ENCODE peak calls at places on chromosomes 4 and X, in five cellular contexts. K is cardiac muscle cell, W is ascending aorta, U is neuronal stem cell, X is PC-3. N is an unnamed sample. For H3K27me3, the result is how much of the 10 kb centered on the place peaks cover.

GRCh38 chr4:47122592-47123291 is 91.4 kb downstream of the GABRB1 start:
- DNase-seq in X (peak), U (peak), W (no peak), K (peak), N (no peak)

GRCh38 chrX:9662148-9662547 is 103.5 kb downstream of the GPR143 start:
- DNase-seq in K (peak), W (no peak), U (no peak), X (peak), N (no peak)

GRCh38 chrX:12011075-12011474 is 127.2 kb upstream of the FRMPD4 start:
- DNase-seq in U (no peak), W (no peak), K (no peak), X (peak), N (no peak)

GRCh38 chr4:42519803-42520417 is 122.6 kb downstream of the SHISA3 start:
- DNase-seq in U (peak), X (peak), W (no peak), K (peak), N (no peak)

GRCh38 chrX:70289168-70289792 is 447 bp downstream of the PDZD11 start:
- DNase-seq in W (no peak), K (no peak), X (peak), U (no peak), N (no peak)

GRCh38 chr4:57083107-57083506 is 27.1 kb downstream of the IGFBP7 start:
- DNase-seq in X (no peak), K (peak), U (no peak), W (no peak), N (no peak)

GRCh38 chr4:21002976-21003375 is 302.7 kb downstream of the PACRGL start:
- DNase-seq in W (no peak), U (no peak), X (no peak), K (no peak), N (no peak)

GRCh38 chrX:129568349-129568748 is 28.3 kb downstream of the OCRL start:
- DNase-seq in U (no peak), W (no peak), K (no peak), X (no peak), N (no peak)

GRCh38 chrX:24148535-24149345 is 789 bp upstream of the ZFX start:
- DNase-seq in U (peak), K (peak), W (no peak), X (peak), N (no peak)

GRCh38 chrX:50594788-50595187 is 124.2 kb upstream of the DGKK start:
- DNase-seq in K (peak), X (no peak), U (no peak), W (no peak), N (no peak)

GRCh38 chrX:93404121-93404520 is 269.3 kb downstream of the NAP1L3 start:
- DNase-seq in U (no peak), X (no peak), K (no peak), W (no peak), N (no peak)

GRCh38 chrX:130575831-130576404 is 174.1 kb downstream of the RBMX2 start:
- DNase-seq in K (peak), X (peak), U (peak), W (no peak), N (peak)

GRCh38 chr4:158671665-158671914 is at the start of gene C4orf46:
- DNase-seq in U (no peak), W (no peak), X (peak), K (no peak), N (no peak)

GRCh38 chr4:147899512-147899911 is 167.6 kb downstream of the ARHGAP10 start:
- DNase-seq in X (no peak), K (peak), U (no peak), W (no peak), N (no peak)

GRCh38 chrX:253451-254297 is 27.5 kb upstream of the PLCXD1 start:
- DNase-seq in W (no peak), U (no peak), X (no peak), K (no peak), N (no peak)

GRCh38 chr4:8289151-8289750 is 19.7 kb downstream of the HTRA3 start:
- DNase-seq in U (no peak), W (no peak), K (no peak), X (no peak), N (peak)

GRCh38 chr4:25500626-25501318 is 123.7 kb downstream of the ANAPC4 start:
- DNase-seq in W (no peak), X (no peak), U (no peak), K (peak), N (no peak)

GRCh38 chrX:45070116-45071007 is 130.3 kb downstream of the DIPK2B start:
- DNase-seq in W (no peak), X (peak), U (no peak), K (peak), N (no peak)

GRCh38 chrX:17291141-17291900 is 83.7 kb upstream of the NHS start:
- DNase-seq in U (no peak), X (peak), K (no peak), W (no peak), N (no peak)

GRCh38 chr4:115851918-115852766 is 738.7 kb upstream of the NDST4 start:
- DNase-seq in W (no peak), X (peak), K (no peak), U (peak), N (no peak)

GRCh38 chr4:75886104-75886503 is 16.1 kb downstream of the PPEF2 start:
- DNase-seq in W (no peak), U (no peak), K (no peak), X (no peak), N (no peak)

GRCh38 chrX:130125090-130125489 is 14.8 kb upstream of the ELF4 start:
- DNase-seq in K (peak), U (no peak), W (peak), X (no peak), N (peak)

GRCh38 chr4:154542264-154542879 is 7.8 kb downstream of the PLRG1 start:
- DNase-seq in W (no peak), U (no peak), X (no peak), K (no peak), N (no peak)

GRCh38 chr4:87025614-87026041 is 90.8 kb downstream of the AFF1 start:
- DNase-seq in W (no peak), K (no peak), U (no peak), X (no peak), N (no peak)

GRCh38 chr4:39750216-39750615 is 52.3 kb downstream of the UBE2K start:
- DNase-seq in W (no peak), K (peak), X (no peak), U (no peak), N (no peak)

DNA sequence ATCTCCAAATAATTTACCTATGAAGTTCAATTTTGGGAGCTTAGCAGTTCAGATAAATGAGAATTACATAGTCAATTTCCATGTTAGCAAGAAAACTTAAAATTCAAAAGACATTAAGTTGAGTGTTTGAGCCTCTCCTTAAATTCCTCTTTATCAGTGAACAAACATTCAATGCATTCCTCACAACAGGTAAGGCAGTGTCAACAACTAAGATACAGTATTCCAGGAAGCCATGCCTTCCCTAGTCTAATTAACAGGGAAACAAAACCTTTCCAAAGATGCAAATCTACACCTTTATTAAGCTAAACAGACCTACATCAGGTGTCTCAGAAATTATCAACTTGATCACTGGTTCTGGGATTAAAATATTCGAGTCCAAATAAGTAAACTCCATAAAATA is 3.7 kb downstream of the SH3RF1 start:
- DNase-seq in W (no peak), K (no peak), X (peak), U (no peak), N (no peak)
- H3K4me3 ChIP-seq in W (no peak), K (no peak), X (peak), U (no peak), N (peak)

DNA sequence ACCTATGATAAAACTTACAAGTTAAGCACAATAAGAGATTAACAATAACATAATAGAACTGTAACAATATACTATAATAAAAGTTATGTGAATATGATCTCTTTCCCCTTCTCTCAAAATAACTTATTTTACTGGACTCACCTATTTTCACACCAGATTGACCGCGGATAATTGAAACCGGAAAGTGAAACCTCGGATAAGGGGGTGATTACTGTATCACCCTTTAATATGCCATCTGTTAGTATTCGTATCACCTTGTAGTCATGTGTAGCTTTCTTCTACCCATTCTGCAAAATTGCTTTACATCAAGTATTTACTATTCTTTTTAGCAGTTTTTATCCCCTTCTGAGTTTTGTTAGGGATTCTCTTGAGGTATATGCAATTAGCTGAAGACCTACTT is 1.8 kb downstream of the SPCS3 start:
- DNase-seq in X (no peak), K (no peak), W (no peak), U (no peak), N (no peak)
- H3K27ac ChIP-seq in X (no peak), K (no peak), W (peak), U (no peak), N (peak)

GRCh38 chrX:136761410-136761809 is 19.3 kb downstream of the ARHGEF6 start:
- DNase-seq in U (no peak), X (no peak), W (no peak), K (no peak), N (no peak)

GRCh38 chrX:136762820-136763452 is 17.8 kb downstream of the ARHGEF6 start:
- DNase-seq in X (no peak), W (no peak), U (no peak), K (no peak), N (no peak)

GRCh38 chrX:136765957-136766356 is 14.8 kb downstream of the ARHGEF6 start:
- DNase-seq in U (no peak), X (no peak), K (no peak), W (no peak), N (no peak)

GRCh38 chrX:136766785-136767103 is 14.0 kb downstream of the ARHGEF6 start:
- DNase-seq in W (no peak), K (no peak), X (no peak), U (no peak), N (no peak)

DNA sequence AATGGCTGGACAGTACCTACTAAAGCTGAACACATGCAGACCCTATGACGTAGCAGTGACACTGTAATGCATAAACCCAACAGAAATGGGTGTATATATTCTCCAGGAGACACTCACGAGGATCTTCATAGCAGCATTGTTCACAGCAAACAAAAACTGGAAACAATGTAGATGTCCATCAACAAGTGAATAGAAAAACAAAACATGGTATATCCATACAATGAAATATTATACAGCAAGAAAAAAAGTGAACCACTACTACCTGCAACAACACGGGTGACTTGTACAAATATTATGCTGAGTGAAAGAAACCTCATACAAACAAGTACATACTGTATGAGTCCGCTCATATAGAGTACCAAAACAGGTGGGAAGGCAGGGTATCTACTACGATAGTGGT is 16.5 kb downstream of the ARHGEF6 start:
- DNase-seq in X (no peak), U (no peak), K (no peak), W (no peak), N (no peak)
- H3K27me3 ChIP-seq in X (under half), U (under half), K (under half), W (under half), N (under half)

DNA sequence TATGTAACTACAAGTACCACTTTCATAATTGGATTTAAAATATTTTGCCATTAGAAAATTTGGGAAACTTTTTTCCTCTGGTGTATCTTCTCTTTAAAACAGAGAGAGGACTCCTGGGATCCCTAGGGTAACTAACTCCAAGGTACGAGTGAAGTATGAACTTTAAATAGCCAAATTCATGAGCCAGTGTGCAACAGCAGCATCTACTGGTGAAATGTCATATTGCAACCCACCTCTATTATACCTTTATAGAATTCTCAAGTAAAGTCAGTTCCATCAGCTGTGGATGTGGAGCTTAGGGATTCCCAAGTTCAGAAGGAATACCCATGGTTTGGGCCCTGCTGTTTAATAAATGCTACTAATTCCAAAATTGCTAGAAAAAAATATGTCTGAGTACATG is 282.7 kb upstream of the TAPT1 start:
- DNase-seq in X (peak), K (no peak), U (no peak), W (no peak), N (no peak)
- H3K4me3 ChIP-seq in X (no peak), K (no peak), U (no peak), W (no peak), N (no peak)

GRCh38 chr4:83010522-83011318 is at the start of gene LIN54:
- DNase-seq in K (peak), X (peak), W (peak), U (peak), N (peak)

GRCh38 chr4:83012631-83013419 is 2.2 kb upstream of the LIN54 start:
- DNase-seq in X (peak), U (peak), K (peak), W (peak), N (peak)

GRCh38 chr4:83013420-83013867 is 2.8 kb upstream of the LIN54 start:
- DNase-seq in W (no peak), U (no peak), K (no peak), X (no peak), N (no peak)

GRCh38 chr4:83010111-83010521 is 507 bp downstream of the LIN54 start:
- DNase-seq in U (no peak), K (peak), W (no peak), X (peak), N (no peak)

DNA sequence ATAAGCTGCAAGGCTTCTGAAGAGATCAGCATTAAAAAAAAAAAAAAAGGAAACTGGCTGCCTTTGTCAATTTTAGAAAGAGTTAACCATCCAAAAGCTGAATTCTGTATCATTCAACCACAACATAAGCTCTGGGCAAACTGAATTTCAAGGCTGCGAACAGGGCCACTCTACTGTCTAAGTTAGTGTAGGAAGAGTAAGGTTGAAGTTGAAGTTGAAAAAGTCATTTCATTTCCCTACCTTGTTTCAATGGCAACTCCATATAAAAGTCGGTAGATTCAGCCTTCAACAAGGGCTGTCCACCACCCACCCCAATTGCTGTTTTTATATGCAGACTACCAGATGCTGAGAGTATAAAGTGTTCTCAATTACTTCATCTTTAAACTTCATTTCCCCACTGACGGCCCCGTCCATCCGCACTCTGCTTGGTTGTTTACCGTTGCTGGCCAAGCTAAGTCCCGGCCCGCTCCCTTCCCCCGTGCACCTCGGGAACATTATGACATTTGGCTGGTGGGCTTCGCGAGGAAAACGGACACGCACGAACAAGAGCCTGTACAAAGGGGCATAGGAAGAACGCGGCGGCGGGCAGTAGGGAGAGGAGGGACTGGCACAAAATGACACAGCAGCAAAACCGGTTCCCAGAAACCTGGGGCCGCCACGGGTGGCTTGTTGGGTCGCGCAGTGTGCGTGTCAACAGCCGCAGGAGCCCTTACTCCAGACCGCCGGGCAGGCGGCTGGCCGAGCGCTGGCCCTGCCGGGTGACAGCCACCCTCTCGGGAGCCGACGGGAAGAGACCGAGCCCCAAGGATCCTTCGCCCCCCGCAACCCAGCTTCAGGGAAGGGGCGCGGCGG is 1.4 kb upstream of the LIN54 start:
- DNase-seq in K (no peak), W (no peak), U (no peak), X (peak), N (peak)
- H3K27ac ChIP-seq in K (peak), W (peak), U (peak), X (peak), N (peak)

GRCh38 chr4:1416948-1417260 is 10.7 kb upstream of the NKX1-1 start:
- DNase-seq in W (no peak), U (no peak), K (no peak), X (no peak), N (no peak)
- H3K27me3 ChIP-seq in W (under half), U (under half), K (half or more), X (under half), N (under half)

GRCh38 chrX:38220024-38220935 is at the start of gene SRPX:
- DNase-seq in K (peak), U (peak), W (no peak), X (peak), N (peak)

GRCh38 chrX:38225093-38225492 is 4.4 kb upstream of the SRPX start:
- DNase-seq in W (no peak), K (no peak), U (no peak), X (no peak), N (no peak)

GRCh38 chrX:38224160-38224559 is 3.5 kb upstream of the SRPX start:
- DNase-seq in U (no peak), X (no peak), W (no peak), K (no peak), N (no peak)

GRCh38 chrX:38221391-38221929 is 789 bp upstream of the SRPX start:
- DNase-seq in X (no peak), K (peak), W (no peak), U (no peak), N (no peak)

DNA sequence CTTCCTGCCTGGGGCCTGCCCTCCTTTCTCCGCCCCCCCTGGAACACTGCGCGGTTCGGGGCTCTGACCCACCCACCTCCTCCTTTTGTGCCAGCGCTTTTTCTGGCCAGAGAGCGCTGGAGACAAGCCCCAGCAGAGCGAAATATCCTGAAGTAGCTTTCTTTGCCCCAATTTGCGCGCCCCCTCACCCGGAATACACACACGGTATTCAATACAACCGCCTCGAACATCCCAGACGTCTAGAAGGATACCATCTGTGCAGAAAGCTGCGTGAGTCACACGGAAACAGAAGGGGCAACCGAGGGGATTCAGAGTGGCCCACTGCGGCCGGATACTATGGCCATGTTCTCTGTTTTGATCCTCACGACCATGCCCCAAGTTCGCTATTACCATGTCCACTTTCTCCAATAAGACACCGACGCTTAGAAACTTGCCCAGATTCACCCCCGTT is 290 bp upstream of the SRPX start:
- DNase-seq in W (no peak), U (peak), K (peak), X (no peak), N (peak)
- H3K4me3 ChIP-seq in W (peak), U (peak), K (peak), X (peak), N (peak)

DNA sequence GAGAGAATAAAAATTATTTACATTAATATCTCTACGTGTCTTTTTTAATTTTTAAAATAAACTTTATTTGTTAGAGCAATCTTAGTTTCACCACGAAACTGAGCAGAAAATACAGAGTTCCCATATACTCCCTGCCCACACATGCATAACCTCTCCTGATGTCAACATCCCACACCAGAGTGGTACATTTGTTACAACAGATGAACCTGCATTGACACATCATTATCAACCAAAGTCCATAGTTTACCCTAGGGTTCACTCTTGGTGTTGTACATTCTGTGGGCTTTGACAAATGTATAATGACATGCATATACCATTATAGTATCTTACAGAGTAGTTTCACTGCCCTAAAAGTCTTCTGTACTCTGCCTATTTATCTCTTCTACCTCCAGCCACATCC is 110.6 kb upstream of the OTUD4 start:
- DNase-seq in U (no peak), K (no peak), W (no peak), X (no peak), N (no peak)
- H3K27ac ChIP-seq in U (no peak), K (no peak), W (no peak), X (no peak), N (no peak)

GRCh38 chr4:110612631-110613269 is 10.1 kb downstream of the PITX2 start:
- DNase-seq in K (no peak), W (no peak), X (no peak), U (peak), N (no peak)
- H3K27me3 ChIP-seq in K (half or more), W (under half), X (under half), U (under half), N (under half)